ENCODE peak calls at places on chromosomes 13 and 19, in ten cellular contexts. W, X, O, J, T, S, F, L, H and I are unnamed samples.

GRCh38 chr19:3783660-3784584 is 2.3 kb downstream of the MATK start:
- DNase-seq in W (no peak), X (peak; percentile 47), O (no peak), J (no peak), T (peak; percentile 81), S (no peak), F (no peak), L (no peak), H (no peak), I (peak; percentile 76)

GRCh38 chr19:49142866-49143335 is 12.3 kb downstream of the HRC start:
- DNase-seq in W (peak; percentile 91), X (no peak), O (peak; percentile 91), J (no peak), T (peak; percentile 99), S (peak; percentile 91), F (no peak), L (no peak), H (no peak), I (peak; percentile 88)

GRCh38 chr19:49896863-49897621 is at the start of gene IL4I1:
- DNase-seq in W (no peak), X (no peak), O (peak; percentile 45), J (no peak), T (no peak), S (no peak), F (no peak), L (no peak), H (no peak), I (peak; percentile 83)

GRCh38 chr13:65260938-65261880 is 1968.9 kb downstream of the PCDH9 start:
- DNase-seq in W (no peak), X (no peak), O (no peak), J (no peak), T (no peak), S (no peak), F (no peak), L (no peak), H (no peak), I (no peak)

GRCh38 chr13:41428155-41428554 is 29.2 kb upstream of the RGCC start:
- DNase-seq in W (no peak), X (no peak), O (no peak), J (no peak), T (peak; percentile 44), S (no peak), F (no peak), L (no peak), H (no peak), I (peak; percentile 69)

GRCh38 chr19:43769256-43769655 is 11.5 kb downstream of the KCNN4 start:
- DNase-seq in W (no peak), X (no peak), O (no peak), J (no peak), T (no peak), S (no peak), F (no peak), L (no peak), H (no peak), I (no peak)

GRCh38 chr13:35855531-35856019 is 275.6 kb downstream of the DCLK1 start:
- DNase-seq in W (no peak), X (no peak), O (no peak), J (no peak), T (peak; percentile 96), S (no peak), F (no peak), L (peak; percentile 63), H (peak; percentile 89), I (no peak)

GRCh38 chr19:43470288-43470687 is 4.9 kb upstream of the LYPD3 start:
- DNase-seq in W (no peak), X (no peak), O (no peak), J (no peak), T (peak; percentile 29), S (no peak), F (no peak), L (no peak), H (no peak), I (no peak)

GRCh38 chr13:34019870-34020269 is 201.9 kb downstream of the RFC3 start:
- DNase-seq in W (no peak), X (peak; percentile 99), O (no peak), J (no peak), T (no peak), S (no peak), F (no peak), L (peak; percentile 85), H (no peak), I (no peak)

DNA sequence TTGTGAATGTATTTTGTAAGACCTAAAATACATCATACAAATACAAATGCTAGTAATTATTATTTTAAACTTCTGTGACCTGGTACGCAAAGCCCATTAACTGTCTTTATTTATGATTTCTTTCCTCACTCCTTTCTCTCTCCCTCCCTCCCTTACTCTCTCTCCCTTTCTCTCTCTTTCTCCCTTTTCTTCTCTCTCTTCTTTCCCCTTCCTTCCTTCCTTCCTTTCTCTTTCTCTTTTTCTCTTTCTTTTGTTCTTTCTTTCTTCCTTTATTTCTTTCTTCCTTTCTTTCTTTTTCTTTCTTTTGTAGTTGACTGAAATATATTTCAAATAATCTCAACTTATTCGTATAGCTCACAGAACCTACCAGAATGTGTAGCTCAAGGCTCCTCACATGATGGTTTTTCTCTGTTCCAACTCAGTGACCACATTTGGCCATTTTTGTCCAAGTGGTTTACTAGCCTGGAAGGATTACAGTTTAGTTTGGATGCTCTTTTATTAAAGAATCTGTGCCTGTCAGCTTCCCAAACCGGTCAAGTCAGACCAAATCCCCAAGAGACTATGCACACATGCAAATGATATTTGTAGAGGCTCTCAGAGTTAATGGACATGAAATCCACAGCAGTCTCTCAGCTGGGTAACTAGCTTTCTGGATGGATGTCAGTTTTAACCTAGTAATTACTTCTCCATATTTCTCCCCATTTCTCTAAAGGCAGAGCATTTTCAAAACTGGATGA is 71.7 kb downstream of the POSTN start:
- DNase-seq in W (no peak), X (no peak), O (no peak), J (no peak), T (no peak), S (no peak), F (no peak), L (no peak), H (no peak), I (no peak)
- H3K27ac ChIP-seq in W (no peak overlapping the region), X (no peak overlapping the region), O (no peak overlapping the region), J (no peak overlapping the region), T (no peak overlapping the region), S (no peak overlapping the region), F (no peak overlapping the region), L (no peak overlapping the region), H (no peak overlapping the region), I (no peak overlapping the region)

GRCh38 chr13:57632276-57633140 is 964 bp downstream of the PCDH17 start:
- DNase-seq in W (no peak), X (no peak), O (no peak), J (no peak), T (peak; percentile 65), S (no peak), F (no peak), L (no peak), H (no peak), I (peak; percentile 72)

GRCh38 chr13:57634829-57635165 is 3.3 kb downstream of the PCDH17 start:
- DNase-seq in W (no peak), X (no peak), O (no peak), J (no peak), T (peak; percentile 43), S (no peak), F (no peak), L (no peak), H (no peak), I (peak; percentile 67)

GRCh38 chr13:57631607-57632275 is at the start of gene PCDH17:
- DNase-seq in W (no peak), X (no peak), O (peak; percentile 7), J (no peak), T (peak; percentile 85), S (peak; percentile 34), F (no peak), L (no peak), H (no peak), I (peak; percentile 73)

GRCh38 chr13:57633950-57634828 is 2.6 kb downstream of the PCDH17 start:
- DNase-seq in W (no peak), X (no peak), O (no peak), J (no peak), T (peak; percentile 74), S (no peak), F (no peak), L (no peak), H (no peak), I (peak; percentile 65)

GRCh38 chr13:57633141-57633949 is 1.8 kb downstream of the PCDH17 start:
- DNase-seq in W (no peak), X (no peak), O (peak; percentile 13), J (no peak), T (peak; percentile 88), S (peak; percentile 26), F (no peak), L (no peak), H (no peak), I (peak; percentile 79)
- TF ChIP-seq POLR2AphosphoS5 in W (no peak), X (no peak), O (no peak), J (no peak), T (no peak), S (peak; percentile 58), F (no peak), L (no peak), H (no peak), I (peak; percentile 42)

DNA sequence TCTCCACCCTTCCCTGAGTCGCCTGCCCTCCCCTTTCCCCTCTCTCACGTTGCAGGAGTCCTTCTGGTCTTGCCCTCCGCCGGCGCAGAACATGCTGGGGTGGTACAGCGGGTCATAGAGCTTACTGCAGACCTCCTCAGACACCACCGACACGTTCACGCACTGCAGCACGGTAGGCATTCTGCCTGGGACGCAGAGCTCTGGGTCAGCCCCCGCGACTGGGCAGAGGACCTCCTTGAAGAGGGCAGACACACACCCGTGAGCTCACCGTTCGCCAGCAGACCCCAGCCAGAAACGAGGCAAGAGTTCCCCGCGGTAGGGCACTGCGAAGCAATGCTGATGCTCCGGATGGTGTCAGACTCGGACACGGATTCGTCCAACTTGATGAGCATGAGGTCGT is 2.9 kb downstream of the KLK4 start:
- DNase-seq in W (no peak), X (no peak), O (no peak), J (no peak), T (no peak), S (no peak), F (no peak), L (no peak), H (no peak), I (no peak)
- H3K27ac ChIP-seq in W (no peak overlapping the region), X (no peak overlapping the region), O (no peak overlapping the region), J (no peak overlapping the region), T (no peak overlapping the region), S (no peak overlapping the region), F (no peak overlapping the region), L (no peak overlapping the region), H (no peak overlapping the region), I (no peak overlapping the region)

GRCh38 chr13:99086149-99086868 is 108.4 kb upstream of the DOCK9 start:
- DNase-seq in W (no peak), X (no peak), O (peak; percentile 60), J (no peak), T (peak; percentile 62), S (peak; percentile 62), F (no peak), L (no peak), H (no peak), I (peak; percentile 95)
- TF ChIP-seq POLR2AphosphoS5 in W (no peak), X (no peak), O (no peak), J (no peak), T (peak; percentile 59), S (peak; percentile 33), F (no peak), L (peak; percentile 61), H (no peak), I (peak; percentile 56)

DNA sequence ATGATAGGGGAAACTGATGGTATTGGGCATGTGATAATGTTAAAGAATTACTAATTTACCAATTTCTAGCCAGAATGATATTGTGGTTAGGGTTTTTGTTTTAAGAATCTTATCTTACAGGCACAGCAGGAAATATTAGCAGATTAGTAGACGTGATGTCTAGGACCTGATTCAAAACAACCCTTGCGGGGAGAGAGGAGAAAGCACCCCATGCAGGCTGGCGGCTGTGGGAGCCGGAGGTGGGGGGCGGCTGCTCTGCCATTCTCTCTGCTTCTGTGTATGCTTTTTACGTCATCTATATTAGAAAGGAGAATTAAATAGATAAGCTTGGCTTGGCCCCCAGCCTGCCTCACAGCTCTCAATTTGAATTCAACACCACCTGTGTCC is 41.5 kb downstream of the MLLT1 start:
- DNase-seq in W (no peak), X (no peak), O (no peak), J (no peak), T (no peak), S (no peak), F (no peak), L (no peak), H (no peak), I (no peak)
- H3K27ac ChIP-seq in W (peak overlapping the region; percentile 81), X (no peak overlapping the region), O (peak overlapping the region; percentile 38), J (no peak overlapping the region), T (no peak overlapping the region), S (peak overlapping the region; percentile 84), F (peak overlapping the region; percentile 81), L (no peak overlapping the region), H (no peak overlapping the region), I (no peak overlapping the region)